ENCODE peak calls at places on chromosomes 6 and 20, in six cellular contexts. One of them, this sample, is unnamed.

GRCh38 chr6:159126590-159126989 is 42.6 kb upstream of the FNDC1 start:
- DNase-seq in NCI-H345: no peak
- DNase-seq in AG08396: no peak
- DNase-seq in fibroblast of gingiva: no peak
- DNase-seq in mesendoderm: no peak
- DNase-seq in thyroid gland: peak; percentile 87
- DNase-seq in this sample: no peak

GRCh38 chr6:155455766-155456165 is at the start of gene NOX3:
- DNase-seq in mesendoderm: peak; percentile 54
- DNase-seq in fibroblast of gingiva: no peak
- DNase-seq in thyroid gland: no peak
- DNase-seq in NCI-H345: peak; percentile 1
- DNase-seq in AG08396: no peak
- DNase-seq in this sample: no peak

GRCh38 chr6:257031-257725 is 35.1 kb upstream of the DUSP22 start:
- DNase-seq in thyroid gland: no peak
- DNase-seq in AG08396: no peak
- DNase-seq in mesendoderm: no peak
- DNase-seq in fibroblast of gingiva: peak; percentile 27
- DNase-seq in NCI-H345: no peak
- DNase-seq in this sample: no peak

GRCh38 chr6:28522594-28523557 is 2.8 kb upstream of the GPX5 start:
- DNase-seq in mesendoderm: peak; percentile 74
- DNase-seq in thyroid gland: no peak
- DNase-seq in fibroblast of gingiva: no peak
- DNase-seq in NCI-H345: no peak
- DNase-seq in AG08396: no peak
- DNase-seq in this sample: no peak

GRCh38 chr20:60804240-60804917 is 447.7 kb upstream of the CDH4 start:
- DNase-seq in NCI-H345: no peak
- DNase-seq in AG08396: no peak
- DNase-seq in fibroblast of gingiva: no peak
- DNase-seq in mesendoderm: peak; percentile 30
- DNase-seq in thyroid gland: no peak
- DNase-seq in this sample: peak; percentile 60

GRCh38 chr20:57697540-57697939 is 12.3 kb downstream of the PMEPA1 start:
- DNase-seq in mesendoderm: no peak
- DNase-seq in thyroid gland: no peak
- DNase-seq in AG08396: no peak
- DNase-seq in NCI-H345: no peak
- DNase-seq in fibroblast of gingiva: no peak
- DNase-seq in this sample: no peak

GRCh38 chr6:66662196-66662595 is 955.2 kb upstream of the EYS start:
- DNase-seq in AG08396: peak; percentile 26
- DNase-seq in NCI-H345: no peak
- DNase-seq in fibroblast of gingiva: no peak
- DNase-seq in mesendoderm: peak; percentile 22
- DNase-seq in thyroid gland: no peak
- DNase-seq in this sample: peak; percentile 22

GRCh38 chr20:34703573-34704176 is 469 bp upstream of the TP53INP2 start:
- DNase-seq in thyroid gland: peak; percentile 46
- DNase-seq in mesendoderm: peak; percentile 55
- DNase-seq in NCI-H345: peak; percentile 40
- DNase-seq in AG08396: no peak
- DNase-seq in fibroblast of gingiva: no peak
- DNase-seq in this sample: no peak

GRCh38 chr20:53832499-53832898 is 237.9 kb downstream of the BCAS1 start:
- DNase-seq in AG08396: no peak
- DNase-seq in NCI-H345: no peak
- DNase-seq in thyroid gland: no peak
- DNase-seq in fibroblast of gingiva: no peak
- DNase-seq in mesendoderm: no peak
- DNase-seq in this sample: no peak

GRCh38 chr20:38128691-38129090 is 36.4 kb downstream of the TGM2 start:
- DNase-seq in mesendoderm: no peak
- DNase-seq in fibroblast of gingiva: no peak
- DNase-seq in AG08396: no peak
- DNase-seq in thyroid gland: no peak
- DNase-seq in NCI-H345: no peak
- DNase-seq in this sample: no peak

GRCh38 chr6:170385506-170385905 is 78.9 kb downstream of the FAM120B start:
- DNase-seq in NCI-H345: no peak
- DNase-seq in mesendoderm: no peak
- DNase-seq in AG08396: no peak
- DNase-seq in fibroblast of gingiva: no peak
- DNase-seq in thyroid gland: no peak
- DNase-seq in this sample: no peak

GRCh38 chr20:1499528-1500420 is 8.6 kb upstream of the SIRPB2 start:
- DNase-seq in fibroblast of gingiva: no peak
- DNase-seq in NCI-H345: no peak
- DNase-seq in thyroid gland: no peak
- DNase-seq in AG08396: no peak
- DNase-seq in mesendoderm: peak; percentile 35
- DNase-seq in this sample: no peak

GRCh38 chr20:45970646-45971424 is 1.2 kb downstream of the ZNF335 start:
- DNase-seq in mesendoderm: no peak
- DNase-seq in AG08396: peak; percentile 52
- DNase-seq in NCI-H345: no peak
- DNase-seq in thyroid gland: peak; percentile 72
- DNase-seq in fibroblast of gingiva: no peak
- DNase-seq in this sample: peak; percentile 69

GRCh38 chr6:68012822-68013221 is 622.3 kb upstream of the ADGRB3 start:
- DNase-seq in fibroblast of gingiva: no peak
- DNase-seq in AG08396: no peak
- DNase-seq in NCI-H345: no peak
- DNase-seq in mesendoderm: no peak
- DNase-seq in thyroid gland: no peak
- DNase-seq in this sample: no peak

GRCh38 chr20:63307538-63308217 is 14.7 kb downstream of the COL20A1 start:
- DNase-seq in fibroblast of gingiva: no peak
- DNase-seq in thyroid gland: no peak
- DNase-seq in AG08396: no peak
- DNase-seq in mesendoderm: no peak
- DNase-seq in NCI-H345: no peak
- DNase-seq in this sample: no peak

GRCh38 chr20:63639093-63639860 is 12.4 kb upstream of the GMEB2 start:
- DNase-seq in AG08396: no peak
- DNase-seq in mesendoderm: no peak
- DNase-seq in fibroblast of gingiva: no peak
- DNase-seq in thyroid gland: no peak
- DNase-seq in NCI-H345: no peak
- DNase-seq in this sample: no peak

GRCh38 chr20:1894951-1895673 is at the start of gene SIRPA:
- DNase-seq in thyroid gland: peak; percentile 67
- DNase-seq in fibroblast of gingiva: peak; percentile 50
- DNase-seq in mesendoderm: peak; percentile 61
- DNase-seq in AG08396: peak; percentile 95
- DNase-seq in NCI-H345: peak; percentile 47
- DNase-seq in this sample: peak; percentile 92

GRCh38 chr20:18613553-18613952 is 25.7 kb downstream of the DTD1 start:
- DNase-seq in AG08396: no peak
- DNase-seq in fibroblast of gingiva: no peak
- DNase-seq in thyroid gland: no peak
- DNase-seq in mesendoderm: no peak
- DNase-seq in NCI-H345: no peak
- DNase-seq in this sample: no peak

GRCh38 chr6:161557333-161558107 is 283.7 kb upstream of the AGPAT4 start:
- DNase-seq in NCI-H345: no peak
- DNase-seq in AG08396: no peak
- DNase-seq in fibroblast of gingiva: no peak
- DNase-seq in mesendoderm: peak; percentile 41
- DNase-seq in thyroid gland: no peak
- DNase-seq in this sample: peak; percentile 16

GRCh38 chr6:111276335-111276734 is 189.0 kb downstream of the SLC16A10 start:
- DNase-seq in thyroid gland: no peak
- DNase-seq in fibroblast of gingiva: no peak
- DNase-seq in AG08396: no peak
- DNase-seq in NCI-H345: no peak
- DNase-seq in mesendoderm: no peak
- DNase-seq in this sample: no peak

GRCh38 chr20:36210561-36210960 is 25.7 kb upstream of the AAR2 start:
- DNase-seq in fibroblast of gingiva: no peak
- DNase-seq in NCI-H345: no peak
- DNase-seq in mesendoderm: no peak
- DNase-seq in thyroid gland: no peak
- DNase-seq in AG08396: no peak
- DNase-seq in this sample: no peak

GRCh38 chr20:63522091-63522868 is 1.7 kb downstream of the PPDPF start:
- DNase-seq in thyroid gland: no peak
- DNase-seq in mesendoderm: no peak
- DNase-seq in fibroblast of gingiva: no peak
- DNase-seq in AG08396: no peak
- DNase-seq in NCI-H345: no peak
- DNase-seq in this sample: no peak

GRCh38 chr6:150987371-150987828 is 121.9 kb downstream of the MTHFD1L start:
- DNase-seq in NCI-H345: no peak
- DNase-seq in AG08396: no peak
- DNase-seq in thyroid gland: no peak
- DNase-seq in mesendoderm: no peak
- DNase-seq in fibroblast of gingiva: no peak
- DNase-seq in this sample: no peak

This sample was measured in H7.